ENCODE peak calls at places on chromosomes 11 and 22, in seven cellular contexts. W is A549, F is IMR-90, J is H1, C is K562, B is HepG2, M is GM12878. L is an unnamed sample.

GRCh38 chr11:105774899-105775298 is 165.0 kb downstream of the GRIA4 start:
- DNase-seq in W (no peak), F (no peak), J (no peak), C (no peak), B (no peak), M (no peak), L (no peak)

GRCh38 chr11:116960916-116961315 is 123.5 kb upstream of the APOA1 start:
- DNase-seq in W (no peak), F (peak), J (no peak), C (no peak), B (no peak), M (no peak), L (peak)

GRCh38 chr22:17867160-17867785 is 93.0 kb upstream of the BID start:
- DNase-seq in W (no peak), F (no peak), J (no peak), C (peak), B (no peak), M (no peak), L (no peak)

GRCh38 chr11:117072517-117073218 is 25.6 kb downstream of the SIK3 start:
- DNase-seq in W (peak), F (peak), J (no peak), C (peak), B (peak), M (peak), L (peak)

GRCh38 chr11:1542267-1542666 is 29.8 kb downstream of the DUSP8 start:
- DNase-seq in W (no peak), F (no peak), J (no peak), C (no peak), B (no peak), M (no peak), L (no peak)

GRCh38 chr11:70603064-70603755 is 204.9 kb downstream of the CTTN start:
- DNase-seq in W (no peak), F (no peak), J (no peak), C (no peak), B (no peak), M (no peak), L (no peak)

GRCh38 chr11:128288368-128288767 is 299.0 kb downstream of the ETS1 start:
- DNase-seq in W (no peak), F (peak), J (no peak), C (no peak), B (no peak), M (no peak), L (no peak)

GRCh38 chr11:125192194-125192593 is 27.6 kb downstream of the PKNOX2 start:
- DNase-seq in W (no peak), F (no peak), J (no peak), C (no peak), B (no peak), M (no peak), L (no peak)

GRCh38 chr11:63713776-63714175 is 32.5 kb downstream of the RTN3 start:
- DNase-seq in W (no peak), F (no peak), J (no peak), C (no peak), B (no peak), M (no peak), L (no peak)

GRCh38 chr11:124746621-124747243 is 5.3 kb downstream of the VSIG2 start:
- DNase-seq in W (peak), F (peak), J (peak), C (peak), B (peak), M (peak), L (peak)

GRCh38 chr11:121889931-121890330 is 226.1 kb downstream of the BLID start:
- DNase-seq in W (no peak), F (peak), J (no peak), C (no peak), B (no peak), M (no peak), L (no peak)

GRCh38 chr11:27294654-27295053 is 68.4 kb downstream of the CCDC34 start:
- DNase-seq in W (no peak), F (no peak), J (no peak), C (no peak), B (no peak), M (no peak), L (no peak)

GRCh38 chr11:64152841-64153691 is 12.8 kb downstream of the MACROD1 start:
- DNase-seq in W (peak), F (peak), J (peak), C (peak), B (peak), M (no peak), L (no peak)

GRCh38 chr11:12198261-12198925 is 88.0 kb downstream of the MICAL2 start:
- DNase-seq in W (no peak), F (no peak), J (no peak), C (no peak), B (no peak), M (no peak), L (no peak)

GRCh38 chr11:61486004-61486615 is 22.4 kb upstream of the LRRC10B start:
- DNase-seq in W (no peak), F (no peak), J (no peak), C (no peak), B (no peak), M (no peak), L (no peak)

GRCh38 chr22:30310881-30311771 is 15.6 kb downstream of the TBC1D10A start:
- DNase-seq in W (no peak), F (peak), J (no peak), C (no peak), B (no peak), M (no peak), L (no peak)

GRCh38 chr11:46504817-46505613 is 88.8 kb downstream of the AMBRA1 start:
- DNase-seq in W (no peak), F (peak), J (no peak), C (peak), B (peak), M (no peak), L (no peak)

GRCh38 chr11:15106201-15106965 is 8.3 kb upstream of the INSC start:
- DNase-seq in W (no peak), F (peak), J (no peak), C (peak), B (no peak), M (no peak), L (peak)

GRCh38 chr11:10669258-10670033 is 24.1 kb downstream of the IRAG1 start:
- DNase-seq in W (peak), F (peak), J (no peak), C (no peak), B (no peak), M (no peak), L (no peak)

GRCh38 chr11:122139595-122139866 is 23.5 kb upstream of the BLID start:
- DNase-seq in W (peak), F (peak), J (no peak), C (no peak), B (peak), M (no peak), L (no peak)

DNA sequence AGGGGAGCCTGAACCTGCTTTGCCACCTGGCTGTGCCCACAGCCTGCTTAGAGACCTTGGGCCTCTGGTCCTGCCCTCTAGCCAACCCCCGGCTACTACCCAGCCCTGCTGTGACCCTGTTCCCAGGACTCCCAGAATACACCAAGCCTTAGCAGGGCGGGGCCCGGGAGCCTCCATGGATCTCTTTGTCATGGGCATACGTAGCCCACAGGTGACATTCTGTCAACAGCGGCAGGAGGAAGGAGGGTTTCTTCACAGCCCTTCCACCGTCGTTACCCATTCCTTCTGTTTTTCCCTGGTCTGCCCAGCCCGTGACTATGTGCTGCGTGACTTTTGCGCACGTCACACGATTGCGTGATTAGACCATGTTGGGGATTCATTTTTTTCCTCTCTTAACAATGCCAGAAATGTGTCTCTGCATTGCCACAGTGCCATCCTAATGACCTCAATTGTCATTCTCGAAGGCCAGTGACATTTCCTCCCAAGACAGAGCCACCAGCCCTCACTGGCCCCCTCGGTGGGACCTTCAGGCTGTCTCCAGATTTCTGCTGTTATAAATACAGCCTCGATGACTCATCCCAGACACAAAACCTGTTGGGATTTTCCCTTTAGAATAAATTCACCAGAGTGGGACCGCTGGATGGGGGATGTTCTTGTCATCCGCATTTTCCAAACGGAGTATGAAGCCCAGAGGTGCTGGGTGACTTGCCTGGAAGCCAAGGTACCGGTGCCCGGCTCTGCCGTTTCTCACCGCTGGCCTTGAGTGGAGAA is 9.0 kb downstream of the SYT12 start:
- DNase-seq in W (no peak), F (peak), J (no peak), C (no peak), B (no peak), M (no peak), L (no peak)
- TF ChIP-seq CEBPB in W (no peak), F (no peak), J (no peak), C (no peak), B (no peak), M (no peak), L (no peak)

GRCh38 chr22:19079691-19080090 is 42.5 kb downstream of the DGCR2 start:
- DNase-seq in W (no peak), F (no peak), J (no peak), C (no peak), B (no peak), M (no peak), L (no peak)
- TF ChIP-seq CEBPB in W (no peak), F (no peak), J (no peak), C (no peak), B (no peak), M (no peak), L (no peak)

DNA sequence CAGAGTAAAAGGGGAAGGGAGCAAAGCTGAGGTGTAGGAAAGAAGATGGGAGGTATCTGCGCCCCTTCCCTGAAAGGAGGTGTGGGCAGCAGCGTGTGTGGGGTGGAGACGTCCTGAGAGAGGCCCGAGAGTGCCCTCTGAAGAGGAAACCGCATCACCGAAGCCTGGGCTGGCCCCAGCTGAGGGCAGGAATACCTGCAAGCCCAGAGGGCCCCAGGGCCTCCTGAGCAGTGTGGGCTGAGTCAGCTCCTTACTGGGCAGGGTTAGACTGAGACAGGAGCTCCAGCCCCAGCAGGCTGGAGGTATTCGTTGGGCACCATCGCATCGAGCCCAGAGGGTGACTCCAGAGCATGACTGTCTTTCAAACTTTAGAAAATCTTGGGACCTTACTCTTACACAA is 534.0 kb upstream of the B3GAT1 start:
- DNase-seq in W (no peak), F (no peak), J (no peak), C (no peak), B (no peak), M (no peak), L (no peak)
- TF ChIP-seq CEBPB in W (no peak), F (no peak), J (no peak), C (no peak), B (no peak), M (no peak), L (no peak)

GRCh38 chr11:133176748-133177147 is 355.6 kb downstream of the OPCML start:
- DNase-seq in W (no peak), F (no peak), J (no peak), C (no peak), B (no peak), M (no peak), L (no peak)
- TF ChIP-seq CEBPB in W (no peak), F (no peak), J (no peak), C (no peak), B (no peak), M (no peak), L (no peak)

DNA sequence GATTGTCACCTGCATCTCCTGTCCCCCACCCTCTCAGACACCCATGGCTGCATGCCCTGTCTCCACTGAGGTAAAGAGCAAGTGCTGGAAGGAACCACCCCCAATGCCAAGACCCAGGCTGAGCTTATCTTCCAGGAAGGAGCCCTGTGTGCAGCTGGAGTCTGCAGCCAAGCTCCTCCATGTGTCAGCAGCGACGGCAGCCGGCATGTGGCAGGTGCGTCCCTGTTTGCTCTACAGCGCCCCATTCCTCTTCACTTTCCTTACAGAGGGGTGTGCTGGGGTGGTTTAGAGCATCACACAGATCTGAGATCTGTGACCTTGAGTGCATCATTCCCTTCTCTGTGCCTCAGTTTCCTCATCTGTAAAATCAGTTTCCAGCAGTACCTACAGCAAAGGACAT is 7.7 kb upstream of the MN1 start:
- DNase-seq in W (no peak), F (no peak), J (no peak), C (peak), B (no peak), M (no peak), L (no peak)
- TF ChIP-seq CEBPB in W (no peak), F (no peak), J (no peak), C (no peak), B (no peak), M (no peak), L (no peak)

GRCh38 chr11:65554842-65555395 is 3.2 kb downstream of the LTBP3 start:
- DNase-seq in W (no peak), F (no peak), J (no peak), C (no peak), B (no peak), M (no peak), L (no peak)
- TF ChIP-seq CEBPB in W (no peak), F (no peak), J (no peak), C (no peak), B (no peak), M (no peak), L (no peak)

GRCh38 chr11:58330861-58331260 is 28.0 kb downstream of the OR5B17 start:
- DNase-seq in W (no peak), F (peak), J (no peak), C (no peak), B (no peak), M (no peak), L (no peak)
- TF ChIP-seq CEBPB in W (no peak), F (peak), J (no peak), C (no peak), B (no peak), M (no peak), L (no peak)

GRCh38 chr11:19813158-19813879 is 100.7 kb downstream of the NAV2 start:
- DNase-seq in W (no peak), F (no peak), J (no peak), C (no peak), B (no peak), M (no peak), L (no peak)
- TF ChIP-seq CEBPB in W (no peak), F (no peak), J (no peak), C (no peak), B (no peak), M (no peak), L (no peak)

GRCh38 chr22:49951986-49952896 is 8.3 kb upstream of the PIM3 start:
- DNase-seq in W (peak), F (peak), J (no peak), C (no peak), B (peak), M (no peak), L (no peak)
- TF ChIP-seq CEBPB in W (no peak), F (no peak), J (no peak), C (no peak), B (no peak), M (no peak), L (no peak)